ENCODE peak calls at places on chromosome 14, in six cellular contexts. One of them, this sample, is unnamed.

GRCh38 chr14:29710015-29710414 is 217.6 kb downstream of the PRKD1 start:
- DNase-seq in body of pancreas: no peak
- DNase-seq in transverse colon: no peak
- DNase-seq in right lobe of liver: no peak
- DNase-seq in dorsolateral prefrontal cortex: no peak
- DNase-seq in PC-3: peak; percentile 22
- DNase-seq in this sample: no peak

GRCh38 chr14:100048786-100049185 is 16.4 kb upstream of the EVL start:
- DNase-seq in body of pancreas: no peak
- DNase-seq in transverse colon: no peak
- DNase-seq in right lobe of liver: no peak
- DNase-seq in dorsolateral prefrontal cortex: no peak
- DNase-seq in PC-3: no peak
- DNase-seq in this sample: no peak

GRCh38 chr14:104020471-104020870 is 65.0 kb upstream of the ASPG start:
- DNase-seq in body of pancreas: no peak
- DNase-seq in transverse colon: no peak
- DNase-seq in right lobe of liver: no peak
- DNase-seq in dorsolateral prefrontal cortex: no peak
- DNase-seq in PC-3: no peak
- DNase-seq in this sample: no peak

GRCh38 chr14:99072956-99073355 is 199.0 kb downstream of the BCL11B start:
- DNase-seq in body of pancreas: no peak
- DNase-seq in transverse colon: no peak
- DNase-seq in right lobe of liver: no peak
- DNase-seq in dorsolateral prefrontal cortex: no peak
- DNase-seq in PC-3: no peak
- DNase-seq in this sample: no peak

GRCh38 chr14:52313903-52314481 is at the start of gene PTGER2:
- DNase-seq in body of pancreas: peak; percentile 53
- DNase-seq in transverse colon: peak; percentile 95
- DNase-seq in right lobe of liver: peak; percentile 87
- DNase-seq in dorsolateral prefrontal cortex: peak; percentile 56
- DNase-seq in PC-3: peak; percentile 91
- DNase-seq in this sample: peak; percentile 94

GRCh38 chr14:28754209-28754985 is 12.2 kb upstream of the FOXG1 start:
- DNase-seq in body of pancreas: peak; percentile 50
- DNase-seq in transverse colon: no peak
- DNase-seq in right lobe of liver: no peak
- DNase-seq in dorsolateral prefrontal cortex: no peak
- DNase-seq in PC-3: peak; percentile 78
- DNase-seq in this sample: no peak

GRCh38 chr14:50524071-50524470 is 8.3 kb downstream of the MAP4K5 start:
- DNase-seq in body of pancreas: no peak
- DNase-seq in transverse colon: no peak
- DNase-seq in right lobe of liver: no peak
- DNase-seq in dorsolateral prefrontal cortex: no peak
- DNase-seq in PC-3: no peak
- DNase-seq in this sample: no peak

GRCh38 chr14:81351205-81351604 is 48.9 kb downstream of the STON2 start:
- DNase-seq in body of pancreas: no peak
- DNase-seq in transverse colon: no peak
- DNase-seq in right lobe of liver: no peak
- DNase-seq in dorsolateral prefrontal cortex: no peak
- DNase-seq in PC-3: no peak
- DNase-seq in this sample: no peak

GRCh38 chr14:104369208-104369607 is 210.4 kb upstream of the C14orf180 start:
- DNase-seq in body of pancreas: no peak
- DNase-seq in transverse colon: no peak
- DNase-seq in right lobe of liver: no peak
- DNase-seq in dorsolateral prefrontal cortex: no peak
- DNase-seq in PC-3: no peak
- DNase-seq in this sample: no peak

GRCh38 chr14:91299483-91300115 is 55.1 kb upstream of the GPR68 start:
- DNase-seq in body of pancreas: no peak
- DNase-seq in transverse colon: no peak
- DNase-seq in right lobe of liver: no peak
- DNase-seq in dorsolateral prefrontal cortex: no peak
- DNase-seq in PC-3: peak; percentile 53
- DNase-seq in this sample: no peak

GRCh38 chr14:49593016-49593415 is 5.7 kb upstream of the LRR1 start:
- DNase-seq in body of pancreas: no peak
- DNase-seq in transverse colon: no peak
- DNase-seq in right lobe of liver: no peak
- DNase-seq in dorsolateral prefrontal cortex: no peak
- DNase-seq in PC-3: peak; percentile 83
- DNase-seq in this sample: no peak

GRCh38 chr14:26255213-26255612 is 342.6 kb downstream of the NOVA1 start:
- DNase-seq in body of pancreas: no peak
- DNase-seq in transverse colon: no peak
- DNase-seq in right lobe of liver: no peak
- DNase-seq in dorsolateral prefrontal cortex: no peak
- DNase-seq in PC-3: peak; percentile 37
- DNase-seq in this sample: no peak

GRCh38 chr14:80615831-80616230 is 325.7 kb downstream of the CEP128 start:
- DNase-seq in body of pancreas: no peak
- DNase-seq in transverse colon: no peak
- DNase-seq in right lobe of liver: no peak
- DNase-seq in dorsolateral prefrontal cortex: no peak
- DNase-seq in PC-3: no peak
- DNase-seq in this sample: no peak

GRCh38 chr14:95119336-95119735 is 38.0 kb downstream of the DICER1 start:
- DNase-seq in body of pancreas: no peak
- DNase-seq in transverse colon: no peak
- DNase-seq in right lobe of liver: no peak
- DNase-seq in dorsolateral prefrontal cortex: peak; percentile 60
- DNase-seq in PC-3: no peak
- DNase-seq in this sample: no peak

GRCh38 chr14:34046799-34047520 is 96.1 kb upstream of the EGLN3 start:
- DNase-seq in body of pancreas: no peak
- DNase-seq in transverse colon: no peak
- DNase-seq in right lobe of liver: no peak
- DNase-seq in dorsolateral prefrontal cortex: no peak
- DNase-seq in PC-3: no peak
- DNase-seq in this sample: no peak

GRCh38 chr14:61533513-61534255 is 161.6 kb upstream of the HIF1A start:
- DNase-seq in body of pancreas: no peak
- DNase-seq in transverse colon: peak; percentile 32
- DNase-seq in right lobe of liver: no peak
- DNase-seq in dorsolateral prefrontal cortex: no peak
- DNase-seq in PC-3: no peak
- DNase-seq in this sample: no peak

GRCh38 chr14:65260786-65261185 is 151.7 kb upstream of the FUT8 start:
- DNase-seq in body of pancreas: no peak
- DNase-seq in transverse colon: no peak
- DNase-seq in right lobe of liver: no peak
- DNase-seq in dorsolateral prefrontal cortex: no peak
- DNase-seq in PC-3: no peak
- DNase-seq in this sample: no peak

GRCh38 chr14:24941719-24942118 is 108.2 kb downstream of the STXBP6 start:
- DNase-seq in body of pancreas: peak; percentile 58
- DNase-seq in transverse colon: peak; percentile 68
- DNase-seq in right lobe of liver: no peak
- DNase-seq in dorsolateral prefrontal cortex: no peak
- DNase-seq in PC-3: no peak
- DNase-seq in this sample: no peak

GRCh38 chr14:80607430-80608200 is 333.9 kb downstream of the CEP128 start:
- DNase-seq in body of pancreas: no peak
- DNase-seq in transverse colon: no peak
- DNase-seq in right lobe of liver: no peak
- DNase-seq in dorsolateral prefrontal cortex: no peak
- DNase-seq in PC-3: no peak
- DNase-seq in this sample: no peak

GRCh38 chr14:23645504-23645811 is 9.3 kb downstream of the DHRS2 start:
- DNase-seq in body of pancreas: no peak
- DNase-seq in transverse colon: no peak
- DNase-seq in right lobe of liver: no peak
- DNase-seq in dorsolateral prefrontal cortex: no peak
- DNase-seq in PC-3: no peak
- DNase-seq in this sample: peak; percentile 38

GRCh38 chr14:35480119-35480769 is 53.7 kb upstream of the INSM2 start:
- DNase-seq in body of pancreas: no peak
- DNase-seq in transverse colon: no peak
- DNase-seq in right lobe of liver: no peak
- DNase-seq in dorsolateral prefrontal cortex: no peak
- DNase-seq in PC-3: peak; percentile 55
- DNase-seq in this sample: no peak

GRCh38 chr14:61479746-61480502 is 158.5 kb downstream of the PRKCH start:
- DNase-seq in body of pancreas: no peak
- DNase-seq in transverse colon: no peak
- DNase-seq in right lobe of liver: no peak
- DNase-seq in dorsolateral prefrontal cortex: no peak
- DNase-seq in PC-3: peak; percentile 84
- DNase-seq in this sample: no peak

GRCh38 chr14:64834965-64835364 is 44.7 kb downstream of the SPTB start:
- DNase-seq in body of pancreas: no peak
- DNase-seq in transverse colon: no peak
- DNase-seq in right lobe of liver: no peak
- DNase-seq in dorsolateral prefrontal cortex: no peak
- DNase-seq in PC-3: no peak
- DNase-seq in this sample: no peak

GRCh38 chr14:43528321-43528720 is 978.8 kb downstream of the FSCB start:
- DNase-seq in body of pancreas: no peak
- DNase-seq in transverse colon: no peak
- DNase-seq in right lobe of liver: no peak
- DNase-seq in dorsolateral prefrontal cortex: no peak
- DNase-seq in PC-3: no peak
- DNase-seq in this sample: no peak

GRCh38 chr14:104967414-104968152 is 10.6 kb downstream of the AHNAK2 start:
- DNase-seq in body of pancreas: no peak
- DNase-seq in transverse colon: no peak
- DNase-seq in right lobe of liver: no peak
- DNase-seq in dorsolateral prefrontal cortex: no peak
- DNase-seq in PC-3: peak; percentile 70
- DNase-seq in this sample: peak; percentile 88

GRCh38 chr14:104227806-104228205 is 89.4 kb downstream of the KIF26A start:
- DNase-seq in body of pancreas: no peak
- DNase-seq in transverse colon: no peak
- DNase-seq in right lobe of liver: peak; percentile 7
- DNase-seq in dorsolateral prefrontal cortex: no peak
- DNase-seq in PC-3: no peak
- DNase-seq in this sample: no peak

GRCh38 chr14:36238666-36239363 is 62.3 kb upstream of the PTCSC3 start:
- DNase-seq in body of pancreas: no peak
- DNase-seq in transverse colon: no peak
- DNase-seq in right lobe of liver: no peak
- DNase-seq in dorsolateral prefrontal cortex: no peak
- DNase-seq in PC-3: peak; percentile 73
- DNase-seq in this sample: peak; percentile 7

GRCh38 chr14:39617537-39617936 is 185.3 kb upstream of the FBXO33 start:
- DNase-seq in body of pancreas: no peak
- DNase-seq in transverse colon: no peak
- DNase-seq in right lobe of liver: no peak
- DNase-seq in dorsolateral prefrontal cortex: no peak
- DNase-seq in PC-3: peak; percentile 30
- DNase-seq in this sample: no peak

GRCh38 chr14:83085725-83086124 is 1552.1 kb upstream of the SEL1L start:
- DNase-seq in body of pancreas: no peak
- DNase-seq in transverse colon: no peak
- DNase-seq in right lobe of liver: no peak
- DNase-seq in dorsolateral prefrontal cortex: no peak
- DNase-seq in PC-3: no peak
- DNase-seq in this sample: no peak

GRCh38 chr14:49893309-49894213 is 679 bp downstream of the ARF6 start:
- DNase-seq in body of pancreas: no peak
- DNase-seq in transverse colon: peak; percentile 74
- DNase-seq in right lobe of liver: peak; percentile 69
- DNase-seq in dorsolateral prefrontal cortex: no peak
- DNase-seq in PC-3: peak; percentile 36
- DNase-seq in this sample: peak; percentile 56

GRCh38 chr14:51044961-51045360 is 49.9 kb downstream of the TRIM9 start:
- DNase-seq in body of pancreas: no peak
- DNase-seq in transverse colon: no peak
- DNase-seq in right lobe of liver: no peak
- DNase-seq in dorsolateral prefrontal cortex: no peak
- DNase-seq in PC-3: no peak
- DNase-seq in this sample: no peak

GRCh38 chr14:58637391-58638230 is at the start of gene DACT1:
- DNase-seq in body of pancreas: peak; percentile 29
- DNase-seq in transverse colon: peak; percentile 50
- DNase-seq in right lobe of liver: peak; percentile 70
- DNase-seq in dorsolateral prefrontal cortex: peak; percentile 61
- DNase-seq in PC-3: peak; percentile 39
- DNase-seq in this sample: peak; percentile 93
- TF ChIP-seq CTCF in body of pancreas: no peak
- TF ChIP-seq CTCF in transverse colon: no peak
- TF ChIP-seq CTCF in right lobe of liver: no peak
- TF ChIP-seq CTCF in dorsolateral prefrontal cortex: no peak
- TF ChIP-seq CTCF in PC-3: no peak
- TF ChIP-seq CTCF in this sample: no peak

GRCh38 chr14:102019141-102019540 is 54.8 kb downstream of the DYNC1H1 start:
- DNase-seq in body of pancreas: no peak
- DNase-seq in transverse colon: no peak
- DNase-seq in right lobe of liver: no peak
- DNase-seq in dorsolateral prefrontal cortex: no peak
- DNase-seq in PC-3: no peak
- DNase-seq in this sample: peak; percentile 33
- H3K27ac ChIP-seq in body of pancreas: no peak overlapping the region
- H3K27ac ChIP-seq in transverse colon: no peak overlapping the region
- H3K27ac ChIP-seq in right lobe of liver: no peak overlapping the region
- H3K27ac ChIP-seq in dorsolateral prefrontal cortex: no peak overlapping the region
- H3K27ac ChIP-seq in PC-3: no peak overlapping the region
- H3K27ac ChIP-seq in this sample: no peak overlapping the region

DNA sequence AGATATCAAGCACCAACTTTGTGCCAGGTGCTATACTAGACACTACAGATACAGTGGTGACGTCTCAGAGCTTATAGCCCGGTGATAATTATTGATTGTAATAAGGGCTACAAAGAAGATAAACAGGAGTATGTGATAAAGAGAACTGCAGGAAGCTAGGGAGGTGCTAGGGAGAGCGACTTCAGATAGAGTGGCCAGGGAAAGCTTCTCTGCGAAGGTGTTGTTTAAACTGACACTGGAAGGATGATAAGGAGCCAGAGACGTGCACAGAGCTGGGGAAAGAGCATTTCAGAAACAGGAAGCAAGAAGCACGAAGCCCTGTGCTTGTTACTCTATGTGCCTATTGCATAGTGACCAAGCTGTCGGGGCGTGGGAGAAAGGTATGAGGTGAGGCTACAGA is 48.1 kb upstream of the OTX2 start:
- DNase-seq in body of pancreas: no peak
- DNase-seq in transverse colon: peak; percentile 7
- DNase-seq in right lobe of liver: no peak
- DNase-seq in dorsolateral prefrontal cortex: no peak
- DNase-seq in PC-3: no peak
- DNase-seq in this sample: no peak
- TF ChIP-seq CTCF in body of pancreas: no peak
- TF ChIP-seq CTCF in transverse colon: no peak
- TF ChIP-seq CTCF in right lobe of liver: no peak
- TF ChIP-seq CTCF in dorsolateral prefrontal cortex: no peak
- TF ChIP-seq CTCF in PC-3: no peak
- TF ChIP-seq CTCF in this sample: no peak

DNA sequence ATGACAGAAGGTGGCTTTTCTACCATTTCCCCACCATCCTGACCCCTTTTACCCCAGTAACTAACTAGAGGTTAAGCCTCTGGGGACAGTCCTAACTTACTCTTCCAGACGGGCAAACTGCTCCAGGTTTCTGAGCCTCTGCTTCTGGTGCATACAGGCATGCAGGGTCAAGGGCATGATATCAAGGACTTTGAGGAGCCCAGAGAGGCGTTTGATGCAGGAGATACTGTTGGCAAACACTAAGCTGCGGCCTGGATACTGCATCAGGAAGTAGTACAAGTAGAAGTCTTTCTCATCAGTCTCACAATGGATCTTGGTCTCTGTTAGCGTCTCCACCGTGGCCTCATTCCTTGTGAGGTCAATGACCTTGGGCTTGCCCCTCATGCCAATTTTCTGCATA is 21.0 kb downstream of the DDX24 start:
- DNase-seq in body of pancreas: no peak
- DNase-seq in transverse colon: no peak
- DNase-seq in right lobe of liver: no peak
- DNase-seq in dorsolateral prefrontal cortex: no peak
- DNase-seq in PC-3: no peak
- DNase-seq in this sample: no peak
- H3K27ac ChIP-seq in body of pancreas: peak overlapping the region; percentile 52
- H3K27ac ChIP-seq in transverse colon: no peak overlapping the region
- H3K27ac ChIP-seq in right lobe of liver: peak overlapping the region; percentile 54
- H3K27ac ChIP-seq in dorsolateral prefrontal cortex: no peak overlapping the region
- H3K27ac ChIP-seq in PC-3: no peak overlapping the region
- H3K27ac ChIP-seq in this sample: no peak overlapping the region